ENCODE peak calls at places on chromosome 12, in eight cellular contexts. One of them, this sample, is unnamed.

GRCh38 chr12:25151476-25151875 is 43.5 kb downstream of the DNAI7 start:
- DNase-seq in tibial artery: peak; percentile 49
- DNase-seq in fibroblast of the aortic adventitia: peak; percentile 94
- DNase-seq in GM06990: no peak
- DNase-seq in fibroblast of mammary gland: peak; percentile 98
- DNase-seq in thoracic aorta: peak; percentile 85
- DNase-seq in cardiac muscle cell: peak; percentile 95
- DNase-seq in cardiac fibroblast: peak; percentile 94
- DNase-seq in this sample: no peak

GRCh38 chr12:104635944-104636343 is 179.2 kb downstream of the CHST11 start:
- DNase-seq in fibroblast of the aortic adventitia: no peak
- DNase-seq in thoracic aorta: no peak
- DNase-seq in GM06990: no peak
- DNase-seq in fibroblast of mammary gland: no peak
- DNase-seq in tibial artery: no peak
- DNase-seq in cardiac muscle cell: no peak
- DNase-seq in cardiac fibroblast: no peak
- DNase-seq in this sample: no peak

GRCh38 chr12:91387461-91388134 is 205.0 kb upstream of the DCN start:
- DNase-seq in fibroblast of mammary gland: no peak
- DNase-seq in cardiac fibroblast: no peak
- DNase-seq in thoracic aorta: no peak
- DNase-seq in tibial artery: no peak
- DNase-seq in fibroblast of the aortic adventitia: no peak
- DNase-seq in cardiac muscle cell: no peak
- DNase-seq in GM06990: no peak
- DNase-seq in this sample: no peak

GRCh38 chr12:2794261-2794735 is 472 bp upstream of the FKBP4 start:
- DNase-seq in thoracic aorta: no peak
- DNase-seq in cardiac fibroblast: no peak
- DNase-seq in tibial artery: peak; percentile 23
- DNase-seq in GM06990: no peak
- DNase-seq in cardiac muscle cell: no peak
- DNase-seq in fibroblast of mammary gland: peak; percentile 30
- DNase-seq in fibroblast of the aortic adventitia: no peak
- DNase-seq in this sample: no peak

GRCh38 chr12:98352218-98352811 is 163.1 kb upstream of the TMPO start:
- DNase-seq in GM06990: no peak
- DNase-seq in cardiac muscle cell: peak; percentile 80
- DNase-seq in tibial artery: no peak
- DNase-seq in fibroblast of mammary gland: peak; percentile 87
- DNase-seq in cardiac fibroblast: peak; percentile 63
- DNase-seq in thoracic aorta: no peak
- DNase-seq in fibroblast of the aortic adventitia: peak; percentile 72
- DNase-seq in this sample: no peak

GRCh38 chr12:79688376-79689040 is 2.3 kb downstream of the PAWR start:
- DNase-seq in fibroblast of mammary gland: peak; percentile 30
- DNase-seq in cardiac muscle cell: no peak
- DNase-seq in thoracic aorta: no peak
- DNase-seq in tibial artery: no peak
- DNase-seq in fibroblast of the aortic adventitia: peak; percentile 10
- DNase-seq in GM06990: peak; percentile 39
- DNase-seq in cardiac fibroblast: no peak
- DNase-seq in this sample: peak; percentile 28

GRCh38 chr12:115870021-115870420 is 407.5 kb downstream of the MED13L start:
- DNase-seq in fibroblast of the aortic adventitia: no peak
- DNase-seq in tibial artery: no peak
- DNase-seq in fibroblast of mammary gland: no peak
- DNase-seq in thoracic aorta: no peak
- DNase-seq in cardiac fibroblast: no peak
- DNase-seq in GM06990: no peak
- DNase-seq in cardiac muscle cell: no peak
- DNase-seq in this sample: no peak

GRCh38 chr12:109765493-109765810 is 51.8 kb downstream of the FAM222A start:
- DNase-seq in cardiac fibroblast: no peak
- DNase-seq in cardiac muscle cell: no peak
- DNase-seq in tibial artery: peak; percentile 7
- DNase-seq in thoracic aorta: no peak
- DNase-seq in GM06990: no peak
- DNase-seq in fibroblast of the aortic adventitia: no peak
- DNase-seq in fibroblast of mammary gland: no peak
- DNase-seq in this sample: no peak

GRCh38 chr12:81084848-81085350 is 7.0 kb downstream of the ACSS3 start:
- DNase-seq in cardiac muscle cell: peak; percentile 40
- DNase-seq in fibroblast of the aortic adventitia: peak; percentile 4
- DNase-seq in cardiac fibroblast: peak; percentile 18
- DNase-seq in GM06990: no peak
- DNase-seq in fibroblast of mammary gland: no peak
- DNase-seq in tibial artery: no peak
- DNase-seq in thoracic aorta: no peak
- DNase-seq in this sample: no peak

GRCh38 chr12:67474934-67475620 is 173.5 kb upstream of the DYRK2 start:
- DNase-seq in cardiac fibroblast: no peak
- DNase-seq in GM06990: no peak
- DNase-seq in tibial artery: no peak
- DNase-seq in thoracic aorta: no peak
- DNase-seq in fibroblast of mammary gland: no peak
- DNase-seq in cardiac muscle cell: no peak
- DNase-seq in fibroblast of the aortic adventitia: no peak
- DNase-seq in this sample: no peak

GRCh38 chr12:115349711-115350110 is 665.7 kb upstream of the TBX3 start:
- DNase-seq in cardiac fibroblast: no peak
- DNase-seq in fibroblast of mammary gland: no peak
- DNase-seq in tibial artery: no peak
- DNase-seq in thoracic aorta: no peak
- DNase-seq in GM06990: no peak
- DNase-seq in fibroblast of the aortic adventitia: no peak
- DNase-seq in cardiac muscle cell: peak; percentile 20
- DNase-seq in this sample: no peak

GRCh38 chr12:67056329-67056728 is 212.8 kb upstream of the CAND1 start:
- DNase-seq in fibroblast of mammary gland: no peak
- DNase-seq in cardiac muscle cell: no peak
- DNase-seq in fibroblast of the aortic adventitia: no peak
- DNase-seq in cardiac fibroblast: no peak
- DNase-seq in tibial artery: no peak
- DNase-seq in GM06990: no peak
- DNase-seq in thoracic aorta: no peak
- DNase-seq in this sample: no peak

GRCh38 chr12:50127546-50127945 is 15.5 kb downstream of the COX14 start:
- DNase-seq in cardiac fibroblast: peak; percentile 10
- DNase-seq in fibroblast of mammary gland: no peak
- DNase-seq in tibial artery: no peak
- DNase-seq in cardiac muscle cell: no peak
- DNase-seq in fibroblast of the aortic adventitia: no peak
- DNase-seq in thoracic aorta: no peak
- DNase-seq in GM06990: no peak
- DNase-seq in this sample: no peak

GRCh38 chr12:50129297-50129696 is 17.3 kb downstream of the COX14 start:
- DNase-seq in cardiac fibroblast: no peak
- DNase-seq in fibroblast of mammary gland: no peak
- DNase-seq in tibial artery: no peak
- DNase-seq in fibroblast of the aortic adventitia: no peak
- DNase-seq in thoracic aorta: no peak
- DNase-seq in GM06990: no peak
- DNase-seq in cardiac muscle cell: no peak
- DNase-seq in this sample: no peak

DNA sequence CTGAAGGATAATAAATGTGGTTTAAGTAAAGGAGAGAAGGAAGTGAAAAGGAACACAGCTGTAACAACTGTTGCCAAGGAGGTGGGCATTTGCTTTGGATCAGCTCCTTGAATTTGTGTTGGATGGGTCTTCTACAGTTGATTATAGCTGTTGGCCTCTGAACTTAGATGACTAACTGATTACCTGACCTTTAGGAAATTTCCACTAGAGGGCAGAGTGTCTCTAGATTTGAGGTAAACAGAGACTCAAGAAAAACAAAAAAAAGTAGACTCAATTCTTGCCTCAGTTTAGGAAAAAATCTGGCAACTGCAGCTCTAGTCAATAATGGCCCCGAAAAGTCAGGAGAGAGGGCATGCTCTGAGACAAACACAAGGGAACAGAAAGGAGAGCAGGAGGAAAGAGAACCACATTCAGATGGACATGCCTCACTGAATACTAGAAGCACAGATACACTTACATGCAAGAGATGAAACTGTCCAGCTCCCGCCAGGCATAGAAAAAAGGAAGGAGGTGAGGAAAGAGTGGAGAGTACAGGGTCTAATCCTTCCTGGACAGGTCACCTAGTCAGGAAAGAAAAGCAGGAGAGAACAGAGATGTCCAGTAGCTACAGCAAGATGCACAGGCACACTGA is 20.6 kb downstream of the COX14 start:
- DNase-seq in fibroblast of mammary gland: peak; percentile 76
- DNase-seq in GM06990: no peak
- DNase-seq in thoracic aorta: no peak
- DNase-seq in tibial artery: no peak
- DNase-seq in cardiac muscle cell: peak; percentile 71
- DNase-seq in fibroblast of the aortic adventitia: peak; percentile 78
- DNase-seq in cardiac fibroblast: no peak
- DNase-seq in this sample: peak; percentile 42
- TF ChIP-seq CTCF in fibroblast of mammary gland: peak; percentile 62
- TF ChIP-seq CTCF in GM06990: peak; percentile 65
- TF ChIP-seq CTCF in thoracic aorta: peak; percentile 30
- TF ChIP-seq CTCF in tibial artery: peak; percentile 32
- TF ChIP-seq CTCF in cardiac muscle cell: peak; percentile 61
- TF ChIP-seq CTCF in fibroblast of the aortic adventitia: peak; percentile 56
- TF ChIP-seq CTCF in cardiac fibroblast: peak; percentile 52
- TF ChIP-seq CTCF in this sample: peak; percentile 59

GRCh38 chr12:30989754-30990153 is 63.2 kb downstream of the TSPAN11 start:
- DNase-seq in fibroblast of the aortic adventitia: no peak
- DNase-seq in GM06990: peak; percentile 24
- DNase-seq in cardiac muscle cell: no peak
- DNase-seq in cardiac fibroblast: no peak
- DNase-seq in fibroblast of mammary gland: no peak
- DNase-seq in thoracic aorta: no peak
- DNase-seq in tibial artery: no peak
- DNase-seq in this sample: peak; percentile 40
- TF ChIP-seq CTCF in fibroblast of the aortic adventitia: no peak
- TF ChIP-seq CTCF in GM06990: peak; percentile 40
- TF ChIP-seq CTCF in cardiac muscle cell: peak; percentile 26
- TF ChIP-seq CTCF in cardiac fibroblast: peak; percentile 28
- TF ChIP-seq CTCF in fibroblast of mammary gland: peak; percentile 23
- TF ChIP-seq CTCF in thoracic aorta: no peak
- TF ChIP-seq CTCF in tibial artery: no peak
- TF ChIP-seq CTCF in this sample: no peak

GRCh38 chr12:15688202-15688736 is 100.9 kb downstream of the EPS8 start:
- DNase-seq in fibroblast of mammary gland: no peak
- DNase-seq in thoracic aorta: no peak
- DNase-seq in cardiac fibroblast: peak; percentile 63
- DNase-seq in cardiac muscle cell: peak; percentile 47
- DNase-seq in GM06990: no peak
- DNase-seq in fibroblast of the aortic adventitia: no peak
- DNase-seq in tibial artery: peak; percentile 78
- DNase-seq in this sample: no peak
- TF ChIP-seq CTCF in fibroblast of mammary gland: no peak
- TF ChIP-seq CTCF in thoracic aorta: no peak
- TF ChIP-seq CTCF in cardiac fibroblast: no peak
- TF ChIP-seq CTCF in cardiac muscle cell: no peak
- TF ChIP-seq CTCF in GM06990: no peak
- TF ChIP-seq CTCF in fibroblast of the aortic adventitia: no peak
- TF ChIP-seq CTCF in tibial artery: no peak
- TF ChIP-seq CTCF in this sample: no peak

GRCh38 chr12:6559500-6559899 is 3.7 kb upstream of the IFFO1 start:
- DNase-seq in cardiac muscle cell: no peak
- DNase-seq in thoracic aorta: no peak
- DNase-seq in GM06990: no peak
- DNase-seq in cardiac fibroblast: no peak
- DNase-seq in fibroblast of mammary gland: no peak
- DNase-seq in fibroblast of the aortic adventitia: peak; percentile 35
- DNase-seq in tibial artery: no peak
- DNase-seq in this sample: no peak

GRCh38 chr12:6567112-6567680 is 895 bp downstream of the NOP2 start:
- DNase-seq in GM06990: no peak
- DNase-seq in thoracic aorta: no peak
- DNase-seq in fibroblast of mammary gland: peak; percentile 16
- DNase-seq in cardiac fibroblast: no peak
- DNase-seq in fibroblast of the aortic adventitia: peak; percentile 25
- DNase-seq in cardiac muscle cell: no peak
- DNase-seq in tibial artery: no peak
- DNase-seq in this sample: no peak

GRCh38 chr12:6562881-6563280 is 5.2 kb downstream of the NOP2 start:
- DNase-seq in cardiac fibroblast: no peak
- DNase-seq in fibroblast of the aortic adventitia: no peak
- DNase-seq in cardiac muscle cell: no peak
- DNase-seq in tibial artery: no peak
- DNase-seq in thoracic aorta: no peak
- DNase-seq in GM06990: no peak
- DNase-seq in fibroblast of mammary gland: no peak
- DNase-seq in this sample: no peak

GRCh38 chr12:6560501-6561205 is 4.8 kb upstream of the IFFO1 start:
- DNase-seq in GM06990: no peak
- DNase-seq in thoracic aorta: no peak
- DNase-seq in fibroblast of mammary gland: no peak
- DNase-seq in cardiac muscle cell: no peak
- DNase-seq in cardiac fibroblast: no peak
- DNase-seq in tibial artery: no peak
- DNase-seq in fibroblast of the aortic adventitia: no peak
- DNase-seq in this sample: no peak

GRCh38 chr12:6563448-6564050 is 4.5 kb downstream of the NOP2 start:
- DNase-seq in fibroblast of mammary gland: peak; percentile 54
- DNase-seq in fibroblast of the aortic adventitia: peak; percentile 59
- DNase-seq in cardiac fibroblast: peak; percentile 55
- DNase-seq in tibial artery: peak; percentile 48
- DNase-seq in GM06990: no peak
- DNase-seq in thoracic aorta: no peak
- DNase-seq in cardiac muscle cell: peak; percentile 60
- DNase-seq in this sample: peak; percentile 71
- TF ChIP-seq CTCF in fibroblast of mammary gland: peak; percentile 87
- TF ChIP-seq CTCF in fibroblast of the aortic adventitia: peak; percentile 79
- TF ChIP-seq CTCF in cardiac fibroblast: peak; percentile 78
- TF ChIP-seq CTCF in tibial artery: peak; percentile 66
- TF ChIP-seq CTCF in GM06990: peak; percentile 88
- TF ChIP-seq CTCF in thoracic aorta: peak; percentile 75
- TF ChIP-seq CTCF in cardiac muscle cell: peak; percentile 81
- TF ChIP-seq CTCF in this sample: peak; percentile 74

GRCh38 chr12:82398883-82399282 is 40.6 kb downstream of the METTL25 start:
- DNase-seq in cardiac muscle cell: no peak
- DNase-seq in thoracic aorta: no peak
- DNase-seq in fibroblast of the aortic adventitia: no peak
- DNase-seq in fibroblast of mammary gland: no peak
- DNase-seq in cardiac fibroblast: no peak
- DNase-seq in GM06990: no peak
- DNase-seq in tibial artery: no peak
- DNase-seq in this sample: no peak
- TF ChIP-seq CTCF in cardiac muscle cell: no peak
- TF ChIP-seq CTCF in thoracic aorta: no peak
- TF ChIP-seq CTCF in fibroblast of the aortic adventitia: no peak
- TF ChIP-seq CTCF in fibroblast of mammary gland: no peak
- TF ChIP-seq CTCF in cardiac fibroblast: no peak
- TF ChIP-seq CTCF in GM06990: no peak
- TF ChIP-seq CTCF in tibial artery: no peak
- TF ChIP-seq CTCF in this sample: no peak

DNA sequence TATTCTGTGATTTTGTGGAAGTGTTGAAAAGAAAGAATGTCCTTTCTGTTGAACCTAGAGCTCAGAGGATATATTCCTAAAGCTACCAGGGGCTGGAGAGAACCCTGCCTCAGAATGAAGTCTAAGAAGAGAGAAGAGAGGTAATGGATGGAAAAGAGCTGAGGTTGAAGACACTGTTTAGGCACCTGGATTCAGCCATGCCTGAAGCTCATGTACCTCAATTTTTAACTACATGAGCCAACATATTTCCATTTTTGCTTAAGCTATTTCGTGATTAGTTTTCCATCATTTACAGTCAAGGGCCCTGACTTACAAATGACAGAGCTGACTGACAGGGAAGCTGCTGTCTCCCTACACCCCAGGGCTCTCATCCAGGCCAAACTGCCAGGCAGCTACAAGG is 10.7 kb downstream of the CAMKK2 start:
- DNase-seq in thoracic aorta: no peak
- DNase-seq in fibroblast of the aortic adventitia: no peak
- DNase-seq in cardiac fibroblast: no peak
- DNase-seq in fibroblast of mammary gland: no peak
- DNase-seq in GM06990: no peak
- DNase-seq in tibial artery: no peak
- DNase-seq in cardiac muscle cell: no peak
- DNase-seq in this sample: no peak
- TF ChIP-seq CTCF in thoracic aorta: no peak
- TF ChIP-seq CTCF in fibroblast of the aortic adventitia: no peak
- TF ChIP-seq CTCF in cardiac fibroblast: no peak
- TF ChIP-seq CTCF in fibroblast of mammary gland: no peak
- TF ChIP-seq CTCF in GM06990: no peak
- TF ChIP-seq CTCF in tibial artery: no peak
- TF ChIP-seq CTCF in cardiac muscle cell: no peak
- TF ChIP-seq CTCF in this sample: no peak